ENCODE peak calls at places on chromosomes 6 and 20, in six cellular contexts. K is right lobe of liver, X is upper lobe of left lung, V is IMR-90, L is gastrocnemius medialis, F is A549. N is an unnamed sample. For H3K4me1, the result is how much of the 10 kb centered on the place peaks cover.

GRCh38 chr6:73314577-73315492 is 39.2 kb downstream of the DPPA5 start:
- ATAC-seq in K (no peak), X (no peak), V (no peak), L (no peak), F (no peak), N (no peak)

GRCh38 chr20:3670511-3670910 is 7.3 kb upstream of the GFRA4 start:
- ATAC-seq in K (no peak), X (no peak), V (peak), L (no peak), F (peak), N (no peak)

GRCh38 chr6:25042984-25043725 is 107.4 kb upstream of the RIPOR2 start:
- ATAC-seq in K (no peak), X (no peak), V (no peak), L (no peak), F (no peak), N (no peak)

GRCh38 chr6:17826301-17826700 is 119.6 kb upstream of the NUP153 start:
- ATAC-seq in K (no peak), X (no peak), V (no peak), L (no peak), F (no peak), N (no peak)

GRCh38 chr20:57384953-57385761 is 6.0 kb upstream of the RBM38 start:
- ATAC-seq in K (peak), X (no peak), V (no peak), L (no peak), F (no peak), N (no peak)

GRCh38 chr6:105836889-105837288 is 249.2 kb upstream of the PRDM1 start:
- ATAC-seq in K (no peak), X (no peak), V (no peak), L (no peak), F (no peak), N (no peak)

GRCh38 chr6:148758492-148758891 is 11.7 kb downstream of the UST start:
- ATAC-seq in K (peak), X (peak), V (no peak), L (no peak), F (no peak), N (peak)

GRCh38 chr6:39051399-39052122 is 3.0 kb downstream of the GLP1R start:
- ATAC-seq in K (no peak), X (no peak), V (no peak), L (no peak), F (no peak), N (no peak)

GRCh38 chr6:134398453-134398852 is 80.5 kb upstream of the SGK1 start:
- ATAC-seq in K (peak), X (peak), V (no peak), L (peak), F (no peak), N (no peak)

GRCh38 chr20:53599039-53599362 is 5.4 kb upstream of the ZNF217 start:
- ATAC-seq in K (no peak), X (no peak), V (no peak), L (no peak), F (no peak), N (no peak)

GRCh38 chr6:134774244-134774643 is 175.7 kb downstream of the ALDH8A1 start:
- ATAC-seq in K (no peak), X (no peak), V (peak), L (no peak), F (no peak), N (no peak)

GRCh38 chr20:2146080-2146867 is 44.6 kb downstream of the STK35 start:
- ATAC-seq in K (no peak), X (no peak), V (no peak), L (no peak), F (no peak), N (no peak)

GRCh38 chr6:111842891-111843290 is 30.4 kb downstream of the FYN start:
- ATAC-seq in K (no peak), X (no peak), V (peak), L (no peak), F (no peak), N (no peak)

GRCh38 chr20:52869698-52870288 is 102.4 kb upstream of the TSHZ2 start:
- ATAC-seq in K (peak), X (no peak), V (no peak), L (no peak), F (no peak), N (no peak)

GRCh38 chr6:144140859-144141258 is 9.5 kb upstream of the STX11 start:
- ATAC-seq in K (no peak), X (no peak), V (no peak), L (no peak), F (no peak), N (no peak)

GRCh38 chr6:152129606-152130249 is 322.2 kb downstream of the ESR1 start:
- ATAC-seq in K (peak), X (peak), V (peak), L (peak), F (no peak), N (peak)

GRCh38 chr6:56660374-56660730 is 17.7 kb upstream of the DST start:
- ATAC-seq in K (no peak), X (no peak), V (no peak), L (peak), F (no peak), N (no peak)

GRCh38 chr20:50193169-50193850 is 2.7 kb downstream of the CEBPB start:
- ATAC-seq in K (peak), X (no peak), V (no peak), L (no peak), F (no peak), N (no peak)

GRCh38 chr20:62647521-62648317 is 5.4 kb downstream of the SLCO4A1 start:
- ATAC-seq in K (no peak), X (no peak), V (no peak), L (peak), F (no peak), N (peak)
- H3K4me1 ChIP-seq in K (under half), X (half or more), V (under half), L (half or more), F (under half), N (half or more)

GRCh38 chr6:139219746-139220145 is 72.1 kb downstream of the TXLNB start:
- ATAC-seq in K (no peak), X (no peak), V (no peak), L (peak), F (no peak), N (no peak)

DNA sequence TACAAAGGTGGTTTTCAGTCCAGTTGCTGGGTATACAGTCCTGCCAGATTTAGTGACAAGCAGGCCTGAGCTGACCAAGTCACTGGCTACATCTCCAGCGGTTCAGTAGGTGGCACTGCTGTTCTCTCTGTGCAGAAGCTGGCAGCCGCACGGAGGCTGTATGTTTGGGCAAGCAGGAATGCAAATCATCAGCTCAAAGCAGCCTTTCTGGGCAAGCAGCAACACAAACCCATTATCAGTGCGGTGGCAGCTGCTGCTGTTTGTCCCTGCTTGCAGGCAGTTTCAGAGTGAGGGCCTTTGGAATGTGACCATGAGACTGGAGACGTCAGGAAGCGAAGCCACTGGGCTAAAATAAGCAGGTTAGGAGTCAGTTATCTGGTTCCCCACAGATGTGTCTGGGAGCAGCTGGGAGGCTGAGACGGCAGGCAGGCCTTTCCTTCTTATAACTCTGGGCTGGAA is 72.5 kb downstream of the TXLNB start:
- ATAC-seq in K (peak), X (peak), V (peak), L (peak), F (peak), N (peak)
- TF ChIP-seq POLR2A in K (no peak), X (no peak), V (no peak), L (no peak), F (no peak), N (no peak)

DNA sequence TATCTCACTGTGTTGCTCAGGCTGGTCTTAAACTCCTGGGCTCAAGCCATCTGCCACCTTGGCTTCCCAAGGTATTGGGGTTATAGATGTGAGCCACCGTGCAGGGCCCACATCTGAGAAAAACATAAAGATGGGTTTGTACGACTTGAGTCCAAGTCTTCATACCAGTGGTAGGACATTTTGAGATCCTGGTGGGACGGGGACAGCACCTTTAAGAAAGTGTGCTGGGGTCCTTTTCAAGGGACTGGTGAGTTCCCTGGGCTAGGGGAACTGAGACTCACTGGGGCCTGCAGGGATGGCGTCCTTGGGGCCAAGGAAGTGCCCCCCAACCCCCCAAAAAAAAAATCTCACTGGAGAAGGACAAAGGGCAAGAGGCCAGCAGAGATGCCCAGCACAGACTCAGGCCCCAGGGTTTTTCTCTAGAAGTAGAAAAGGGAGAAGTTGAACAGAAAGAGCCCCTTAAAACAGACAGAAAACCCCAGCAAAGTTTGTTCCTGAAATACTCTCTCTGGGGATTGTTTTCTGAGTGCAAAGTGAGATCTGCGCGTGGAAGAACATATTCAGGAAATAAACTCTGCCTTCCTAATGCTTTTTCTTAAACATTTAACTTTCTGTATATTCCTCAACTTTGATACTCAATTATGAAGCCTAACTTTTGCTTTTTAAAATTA is 10.7 kb downstream of the OSBPL2 start:
- ATAC-seq in K (no peak), X (no peak), V (no peak), L (no peak), F (no peak), N (no peak)
- H3K27ac ChIP-seq in K (no peak), X (no peak), V (no peak), L (peak), F (no peak), N (no peak)

GRCh38 chr20:59118855-59119254 is 44.8 kb upstream of the ZNF831 start:
- ATAC-seq in K (no peak), X (no peak), V (no peak), L (no peak), F (no peak), N (no peak)
- H3K4me1 ChIP-seq in K (under half), X (under half), V (under half), L (under half), F (under half), N (under half)